ENCODE peak calls at places on chromosomes 11 and 22, in eight cellular contexts. One of them, this sample, is unnamed.

GRCh38 chr11:119041821-119042514 is 11.3 kb upstream of the SLC37A4 start:
- DNase-seq in frontal cortex: no peak
- DNase-seq in H1: no peak
- DNase-seq in kidney: no peak
- DNase-seq in fibroblast of mammary gland: no peak
- DNase-seq in thoracic aorta: no peak
- DNase-seq in GM23248: no peak
- DNase-seq in cardiac septum: no peak
- DNase-seq in this sample: no peak

GRCh38 chr11:84588131-84588829 is 1038.9 kb downstream of the DLG2 start:
- DNase-seq in frontal cortex: no peak
- DNase-seq in H1: no peak
- DNase-seq in kidney: no peak
- DNase-seq in fibroblast of mammary gland: no peak
- DNase-seq in thoracic aorta: no peak
- DNase-seq in GM23248: no peak
- DNase-seq in cardiac septum: no peak
- DNase-seq in this sample: no peak

GRCh38 chr11:106697058-106697457 is 321.2 kb downstream of the GUCY1A2 start:
- DNase-seq in frontal cortex: no peak
- DNase-seq in H1: no peak
- DNase-seq in kidney: no peak
- DNase-seq in fibroblast of mammary gland: peak
- DNase-seq in thoracic aorta: no peak
- DNase-seq in GM23248: peak
- DNase-seq in cardiac septum: no peak
- DNase-seq in this sample: peak

GRCh38 chr11:495537-495931 is 11.5 kb downstream of the RNH1 start:
- DNase-seq in frontal cortex: peak
- DNase-seq in H1: no peak
- DNase-seq in kidney: no peak
- DNase-seq in fibroblast of mammary gland: no peak
- DNase-seq in thoracic aorta: no peak
- DNase-seq in GM23248: no peak
- DNase-seq in cardiac septum: no peak
- DNase-seq in this sample: no peak

GRCh38 chr22:47174671-47175111 is 412.2 kb downstream of the TBC1D22A start:
- DNase-seq in frontal cortex: no peak
- DNase-seq in H1: no peak
- DNase-seq in kidney: peak
- DNase-seq in fibroblast of mammary gland: no peak
- DNase-seq in thoracic aorta: no peak
- DNase-seq in GM23248: no peak
- DNase-seq in cardiac septum: peak
- DNase-seq in this sample: no peak

GRCh38 chr11:100247701-100248100 is 439.4 kb upstream of the ARHGAP42 start:
- DNase-seq in frontal cortex: no peak
- DNase-seq in H1: no peak
- DNase-seq in kidney: no peak
- DNase-seq in fibroblast of mammary gland: no peak
- DNase-seq in thoracic aorta: no peak
- DNase-seq in GM23248: no peak
- DNase-seq in cardiac septum: no peak
- DNase-seq in this sample: no peak

GRCh38 chr11:76523147-76523546 is 78.3 kb downstream of the EMSY start:
- DNase-seq in frontal cortex: no peak
- DNase-seq in H1: no peak
- DNase-seq in kidney: no peak
- DNase-seq in fibroblast of mammary gland: no peak
- DNase-seq in thoracic aorta: no peak
- DNase-seq in GM23248: no peak
- DNase-seq in cardiac septum: no peak
- DNase-seq in this sample: no peak

GRCh38 chr11:126926376-126926791 is 74.2 kb downstream of the KIRREL3 start:
- DNase-seq in frontal cortex: no peak
- DNase-seq in H1: no peak
- DNase-seq in kidney: no peak
- DNase-seq in fibroblast of mammary gland: no peak
- DNase-seq in thoracic aorta: no peak
- DNase-seq in GM23248: peak
- DNase-seq in cardiac septum: no peak
- DNase-seq in this sample: no peak

GRCh38 chr11:85783758-85784157 is 27.2 kb downstream of the SYTL2 start:
- DNase-seq in frontal cortex: no peak
- DNase-seq in H1: no peak
- DNase-seq in kidney: no peak
- DNase-seq in fibroblast of mammary gland: no peak
- DNase-seq in thoracic aorta: no peak
- DNase-seq in GM23248: no peak
- DNase-seq in cardiac septum: no peak
- DNase-seq in this sample: no peak

GRCh38 chr11:17770048-17770652 is 35.6 kb downstream of the KCNC1 start:
- DNase-seq in frontal cortex: no peak
- DNase-seq in H1: no peak
- DNase-seq in kidney: peak
- DNase-seq in fibroblast of mammary gland: no peak
- DNase-seq in thoracic aorta: no peak
- DNase-seq in GM23248: no peak
- DNase-seq in cardiac septum: no peak
- DNase-seq in this sample: no peak

GRCh38 chr11:10930224-10930960 is 72.5 kb upstream of the ZBED5 start:
- DNase-seq in frontal cortex: no peak
- DNase-seq in H1: no peak
- DNase-seq in kidney: no peak
- DNase-seq in fibroblast of mammary gland: peak
- DNase-seq in thoracic aorta: no peak
- DNase-seq in GM23248: peak
- DNase-seq in cardiac septum: no peak
- DNase-seq in this sample: no peak

GRCh38 chr11:2437516-2437915 is 6.8 kb downstream of the TRPM5 start:
- DNase-seq in frontal cortex: no peak
- DNase-seq in H1: no peak
- DNase-seq in kidney: peak
- DNase-seq in fibroblast of mammary gland: no peak
- DNase-seq in thoracic aorta: no peak
- DNase-seq in GM23248: no peak
- DNase-seq in cardiac septum: no peak
- DNase-seq in this sample: no peak